ENCODE peak calls at places on chromosome X, in five cellular contexts. A is HFFc6; X is choroid plexus epithelial cell; R is CD4-positive, alpha-beta T cell; G is cardiac fibroblast. H is an unnamed sample.

GRCh38 chrX:51496501-51497291 is at the start of gene NUDT11:
- DNase-seq in A (peak; percentile 31), X (peak; percentile 69), R (peak; percentile 3), G (peak; percentile 77), H (peak; percentile 69)

GRCh38 chrX:17595456-17596035 is 141.7 kb upstream of the SCML1 start:
- DNase-seq in A (peak; percentile 56), X (peak; percentile 44), R (no peak), G (no peak), H (peak; percentile 63)

GRCh38 chrX:131366387-131366786 is 77.3 kb upstream of the IGSF1 start:
- DNase-seq in A (no peak), X (no peak), R (no peak), G (no peak), H (no peak)

GRCh38 chrX:109886122-109886761 is 116.7 kb upstream of the TMEM164 start:
- DNase-seq in A (peak; percentile 33), X (peak; percentile 72), R (peak; percentile 2), G (peak; percentile 66), H (peak; percentile 70)

GRCh38 chrX:136209751-136210150 is 41.4 kb downstream of the MAP7D3 start:
- DNase-seq in A (no peak), X (no peak), R (no peak), G (no peak), H (no peak)

GRCh38 chrX:72016881-72017783 is 106.5 kb downstream of the NHSL2 start:
- DNase-seq in A (no peak), X (no peak), R (no peak), G (no peak), H (no peak)

GRCh38 chrX:110847334-110847733 is 51.7 kb upstream of the CHRDL1 start:
- DNase-seq in A (peak; percentile 47), X (peak; percentile 67), R (no peak), G (peak; percentile 61), H (peak; percentile 75)

GRCh38 chrX:56789518-56790070 is 60.6 kb downstream of the NBDY start:
- DNase-seq in A (no peak), X (no peak), R (no peak), G (no peak), H (no peak)

GRCh38 chrX:34559325-34559724 is 97.8 kb downstream of the TMEM47 start:
- DNase-seq in A (no peak), X (peak; percentile 50), R (no peak), G (peak; percentile 27), H (peak; percentile 56)

GRCh38 chrX:82230013-82230412 is 1028.1 kb downstream of the SH3BGRL start:
- DNase-seq in A (no peak), X (no peak), R (no peak), G (no peak), H (no peak)

GRCh38 chrX:82237328-82237727 is 1035.4 kb downstream of the SH3BGRL start:
- DNase-seq in A (no peak), X (no peak), R (no peak), G (no peak), H (peak; percentile 1)

GRCh38 chrX:82232679-82233078 is 1030.8 kb downstream of the SH3BGRL start:
- DNase-seq in A (no peak), X (no peak), R (no peak), G (no peak), H (no peak)
- TF ChIP-seq CTCF in A (no peak), X (no peak), R (no peak), G (no peak), H (no peak)

DNA sequence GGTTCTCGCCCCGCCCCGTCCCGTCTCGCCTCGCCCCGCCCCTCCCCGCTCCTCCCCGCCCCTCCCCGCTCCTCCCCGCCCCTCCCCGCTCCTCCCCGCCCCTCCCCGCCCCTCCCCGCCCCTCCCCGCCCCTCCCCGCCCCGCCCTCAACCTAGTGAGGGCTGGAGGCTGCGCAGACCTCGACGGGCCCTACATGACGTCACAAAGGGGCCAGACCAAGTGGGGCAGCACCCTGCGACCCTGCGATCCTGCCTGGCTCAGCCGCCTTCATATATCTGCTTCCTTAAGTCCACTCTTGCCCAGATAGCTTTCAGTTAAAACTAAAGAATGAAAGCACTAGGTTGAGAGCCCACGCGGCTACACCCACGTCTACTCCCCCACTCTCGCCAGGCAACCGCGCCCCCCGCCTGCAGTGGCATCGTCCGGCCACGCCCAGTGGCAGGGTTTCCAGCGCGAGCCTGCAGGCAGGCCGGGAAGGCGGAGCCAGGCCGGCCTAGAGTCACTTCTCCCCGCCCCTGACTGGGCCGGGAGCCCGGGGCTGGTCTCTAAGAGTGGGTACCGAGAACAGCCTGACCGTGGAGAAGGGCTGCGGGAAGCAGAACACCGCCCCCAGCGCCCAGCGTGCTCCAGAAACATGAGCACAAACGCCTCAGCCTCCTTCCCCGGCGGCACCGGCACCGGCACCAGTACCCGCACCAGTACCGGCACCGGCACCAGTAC is 1.5 kb upstream of the MAOA start:
- DNase-seq in A (peak; percentile 25), X (peak; percentile 96), R (peak; percentile 83), G (peak; percentile 96), H (peak; percentile 90)
- TF ChIP-seq CTCF in A (peak; percentile 6), X (peak; percentile 43), R (no peak), G (peak; percentile 20), H (no peak)

GRCh38 chrX:21933077-21933476 is 7.4 kb upstream of the SMS start:
- DNase-seq in A (no peak), X (no peak), R (no peak), G (no peak), H (no peak)
- TF ChIP-seq CTCF in A (peak; percentile 46), X (no peak), R (no peak), G (no peak), H (no peak)

DNA sequence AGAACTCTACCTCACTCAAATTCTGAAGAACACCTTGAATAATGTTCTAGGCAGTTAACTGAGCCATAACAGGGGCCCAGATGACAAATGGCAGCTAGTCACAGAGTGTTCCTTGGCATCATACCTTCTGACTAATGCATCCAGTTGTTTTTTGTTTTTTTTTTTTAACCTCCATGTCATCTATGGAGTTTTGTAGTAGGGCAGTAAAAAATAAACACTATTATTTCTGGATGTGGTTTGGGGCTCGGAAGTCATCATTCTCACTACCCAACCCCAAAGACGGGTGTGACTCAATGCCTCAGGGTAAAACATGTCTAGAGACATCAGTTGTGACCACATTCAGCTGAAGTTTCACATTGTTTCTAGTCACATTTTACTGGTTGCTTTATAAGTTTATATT is 31.2 kb upstream of the MCF2 start:
- DNase-seq in A (peak; percentile 63), X (no peak), R (no peak), G (no peak), H (peak; percentile 77)
- TF ChIP-seq CTCF in A (no peak), X (no peak), R (no peak), G (no peak), H (no peak)

DNA sequence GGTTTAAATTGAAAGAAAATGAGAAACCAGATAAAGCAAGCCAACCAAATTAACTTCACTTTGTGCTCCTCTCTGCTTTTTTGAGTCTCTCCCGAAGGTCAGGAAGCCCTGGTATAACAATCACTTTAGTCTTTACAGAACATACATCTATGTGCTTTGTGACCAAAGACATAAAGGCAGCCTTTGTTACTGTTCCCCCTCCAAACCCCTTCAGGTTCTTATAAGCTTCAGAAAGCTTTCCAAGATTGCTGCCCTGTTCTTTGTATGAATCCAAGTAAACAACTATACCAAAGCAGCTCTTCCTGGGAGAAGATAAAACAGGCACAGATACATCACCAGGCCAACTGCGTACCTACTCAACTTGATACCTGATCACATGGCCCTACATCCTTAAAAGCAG is 28.7 kb downstream of the RLIM start:
- DNase-seq in A (no peak), X (no peak), R (no peak), G (no peak), H (no peak)
- TF ChIP-seq CTCF in A (no peak), X (no peak), R (no peak), G (no peak), H (no peak)

GRCh38 chrX:49840679-49841078 is 11.6 kb downstream of the PAGE4 start:
- DNase-seq in A (peak; percentile 56), X (peak; percentile 50), R (peak; percentile 11), G (peak; percentile 58), H (peak; percentile 38)
- TF ChIP-seq CTCF in A (peak; percentile 64), X (peak; percentile 49), R (no peak), G (peak; percentile 29), H (peak; percentile 34)